ENCODE peak calls at places on chromosomes 6 and 20, in ten cellular contexts. J is NCI-H510A treated with DMSO at 0.1 percent for 48 hours; P is psoas muscle; I is activated T-cell treated with anti-CD3 and anti-CD28 coated beads, Interleukin-2, amount 50 U/mL, for 72 hours; T is stimulated activated CD4-positive, alpha-beta T cell treated with anti-CD3 and anti-CD28 coated beads, TNF-alpha, amount 100 ng/mL, for 24 hours; V is NCI-H2081; Z is A549; N is left cardiac atrium; A is cardiac muscle cell; Y is mucosa of descending colon. F is an unnamed sample.

GRCh38 chr6:142570221-142570671 is 268.4 kb downstream of the ADGRG6 start:
- DNase-seq in Z (no peak), N (no peak), J (no peak), I (no peak), T (no peak), P (no peak), Y (no peak), V (no peak), A (no peak), F (no peak)

GRCh38 chr6:3841711-3842565 is 7.2 kb upstream of the FAM50B start:
- DNase-seq in A (peak), P (peak), N (no peak), Y (no peak), V (no peak), J (no peak), I (no peak), Z (peak), T (no peak), F (no peak)

GRCh38 chr6:44593539-44593944 is 206.0 kb downstream of the CDC5L start:
- DNase-seq in Y (peak), V (peak), P (no peak), I (peak), J (peak), T (peak), A (peak), N (peak), Z (peak), F (peak)

GRCh38 chr20:63574829-63575720 is 1.0 kb upstream of the HELZ2 start:
- DNase-seq in T (no peak), Z (no peak), J (no peak), A (peak), P (no peak), N (peak), V (no peak), I (no peak), Y (no peak), F (no peak)

GRCh38 chr20:62069741-62070216 is 4.1 kb upstream of the TAF4 start:
- DNase-seq in A (peak), P (no peak), J (no peak), N (no peak), I (no peak), V (no peak), Z (no peak), Y (peak), T (no peak), F (no peak)

GRCh38 chr20:17684077-17684888 is 2.2 kb upstream of the RRBP1 start:
- DNase-seq in T (no peak), I (no peak), J (no peak), A (no peak), V (no peak), Y (peak), N (no peak), Z (no peak), P (no peak), F (no peak)

GRCh38 chr6:16800942-16801341 is 39.7 kb upstream of the ATXN1 start:
- DNase-seq in A (peak), Z (no peak), P (no peak), N (no peak), I (no peak), V (no peak), Y (no peak), T (no peak), J (no peak), F (peak)

GRCh38 chr6:56954389-56955170 is at the start of gene BEND6:
- DNase-seq in V (peak), Z (peak), N (peak), P (peak), J (peak), A (peak), Y (peak), T (no peak), I (peak), F (no peak)

GRCh38 chr20:53738039-53738944 is 144.7 kb upstream of the ZNF217 start:
- DNase-seq in Y (peak), T (no peak), V (no peak), J (peak), N (peak), A (peak), I (no peak), Z (peak), P (peak), F (no peak)

GRCh38 chr6:87921034-87921433 is 126.6 kb upstream of the SPACA1 start:
- DNase-seq in A (no peak), T (no peak), J (no peak), I (no peak), V (no peak), Z (no peak), Y (no peak), N (no peak), P (no peak), F (no peak)

GRCh38 chr20:11180186-11180585 is 506.4 kb upstream of the JAG1 start:
- DNase-seq in Y (no peak), I (no peak), N (no peak), T (no peak), Z (no peak), A (no peak), P (no peak), J (no peak), V (no peak), F (no peak)

GRCh38 chr20:5654557-5654956 is 95.6 kb upstream of the SHLD1 start:
- DNase-seq in Z (peak), I (no peak), Y (no peak), V (peak), J (peak), A (peak), P (no peak), T (no peak), N (no peak), F (no peak)

GRCh38 chr6:7260291-7261029 is 52.5 kb downstream of the SSR1 start:
- DNase-seq in V (no peak), J (no peak), T (no peak), A (no peak), Z (no peak), N (no peak), I (no peak), P (no peak), Y (no peak), F (no peak)

GRCh38 chr6:17385660-17386059 is 7.7 kb upstream of the CAP2 start:
- DNase-seq in V (no peak), I (no peak), P (no peak), Y (no peak), T (no peak), A (peak), Z (no peak), N (no peak), J (no peak), F (no peak)

GRCh38 chr20:10674684-10675455 is 1.1 kb upstream of the JAG1 start:
- DNase-seq in T (no peak), J (peak), Y (peak), I (peak), V (peak), A (peak), N (peak), Z (peak), P (peak), F (no peak)

GRCh38 chr6:43455034-43455747 is at the start of gene DLK2:
- DNase-seq in Z (no peak), J (no peak), N (no peak), T (no peak), I (peak), P (no peak), Y (no peak), A (no peak), V (peak), F (peak)

GRCh38 chr20:51327251-51327841 is 215.2 kb downstream of the NFATC2 start:
- DNase-seq in T (no peak), Z (no peak), J (no peak), P (no peak), I (no peak), A (peak), Y (no peak), N (no peak), V (no peak), F (no peak)

GRCh38 chr6:6516643-6517042 is 71.9 kb upstream of the LY86 start:
- DNase-seq in T (no peak), Y (no peak), Z (no peak), J (no peak), V (no peak), I (no peak), N (no peak), A (no peak), P (peak), F (no peak)

GRCh38 chr20:58538752-58539151 is 23.6 kb upstream of the APCDD1L start:
- DNase-seq in P (no peak), Z (no peak), T (no peak), N (no peak), A (no peak), J (no peak), I (peak), V (no peak), Y (no peak), F (no peak)

GRCh38 chr6:32685603-32686002 is 19.1 kb upstream of the HLA-DQB1 start:
- DNase-seq in P (no peak), V (no peak), Z (no peak), J (no peak), A (peak), N (no peak), I (peak), T (no peak), Y (peak), F (no peak)